ENCODE peak calls at places on chromosomes 13 and 19, in eight cellular contexts. One of them, this sample, is unnamed. For H3K4me1 and H3K36me3, the result is how much of the 10 kb centered on the place peaks cover.

GRCh38 chr19:11949201-11949600 is 15.6 kb upstream of the ZNF763 start:
- DNase-seq in BE2C: no peak
- DNase-seq in lower lobe of right lung: no peak
- DNase-seq in upper lobe of left lung: no peak
- DNase-seq in OCI-LY7: no peak
- DNase-seq in psoas muscle: no peak
- DNase-seq in adrenal gland: no peak
- DNase-seq in sigmoid colon: no peak
- DNase-seq in this sample: no peak

GRCh38 chr13:50934735-50935419 is 25.3 kb downstream of the RNASEH2B start:
- DNase-seq in BE2C: no peak
- DNase-seq in lower lobe of right lung: no peak
- DNase-seq in upper lobe of left lung: no peak
- DNase-seq in OCI-LY7: no peak
- DNase-seq in psoas muscle: no peak
- DNase-seq in adrenal gland: no peak
- DNase-seq in sigmoid colon: no peak
- DNase-seq in this sample: no peak

GRCh38 chr13:48945626-48946025 is 30.1 kb upstream of the FNDC3A start:
- DNase-seq in BE2C: no peak
- DNase-seq in lower lobe of right lung: no peak
- DNase-seq in upper lobe of left lung: no peak
- DNase-seq in OCI-LY7: no peak
- DNase-seq in psoas muscle: no peak
- DNase-seq in adrenal gland: no peak
- DNase-seq in sigmoid colon: no peak
- DNase-seq in this sample: no peak

GRCh38 chr19:16588089-16588823 is 16.0 kb upstream of the SLC35E1 start:
- DNase-seq in BE2C: peak
- DNase-seq in lower lobe of right lung: no peak
- DNase-seq in upper lobe of left lung: peak
- DNase-seq in OCI-LY7: peak
- DNase-seq in psoas muscle: peak
- DNase-seq in adrenal gland: peak
- DNase-seq in sigmoid colon: no peak
- DNase-seq in this sample: peak

GRCh38 chr13:45063261-45063870 is 56.9 kb upstream of the GTF2F2 start:
- DNase-seq in BE2C: no peak
- DNase-seq in lower lobe of right lung: no peak
- DNase-seq in upper lobe of left lung: no peak
- DNase-seq in OCI-LY7: no peak
- DNase-seq in psoas muscle: no peak
- DNase-seq in adrenal gland: no peak
- DNase-seq in sigmoid colon: no peak
- DNase-seq in this sample: no peak

GRCh38 chr19:35135389-35135909 is 590 bp upstream of the LGI4 start:
- DNase-seq in BE2C: peak
- DNase-seq in lower lobe of right lung: peak
- DNase-seq in upper lobe of left lung: peak
- DNase-seq in OCI-LY7: peak
- DNase-seq in psoas muscle: peak
- DNase-seq in adrenal gland: peak
- DNase-seq in sigmoid colon: peak
- DNase-seq in this sample: peak

GRCh38 chr13:48235100-48235813 is 2.3 kb downstream of the ITM2B start:
- DNase-seq in BE2C: peak
- DNase-seq in lower lobe of right lung: peak
- DNase-seq in upper lobe of left lung: no peak
- DNase-seq in OCI-LY7: peak
- DNase-seq in psoas muscle: no peak
- DNase-seq in adrenal gland: peak
- DNase-seq in sigmoid colon: peak
- DNase-seq in this sample: peak

GRCh38 chr19:3013261-3013725 is 15.8 kb downstream of the TLE2 start:
- DNase-seq in BE2C: no peak
- DNase-seq in lower lobe of right lung: no peak
- DNase-seq in upper lobe of left lung: no peak
- DNase-seq in OCI-LY7: no peak
- DNase-seq in psoas muscle: no peak
- DNase-seq in adrenal gland: no peak
- DNase-seq in sigmoid colon: no peak
- DNase-seq in this sample: no peak

GRCh38 chr13:112509190-112509589 is 78.8 kb downstream of the TUBGCP3 start:
- DNase-seq in BE2C: no peak
- DNase-seq in lower lobe of right lung: peak
- DNase-seq in upper lobe of left lung: no peak
- DNase-seq in OCI-LY7: no peak
- DNase-seq in psoas muscle: no peak
- DNase-seq in adrenal gland: no peak
- DNase-seq in sigmoid colon: no peak
- DNase-seq in this sample: no peak

GRCh38 chr13:29362849-29363604 is 232.5 kb downstream of the SLC7A1 start:
- DNase-seq in BE2C: peak
- DNase-seq in lower lobe of right lung: no peak
- DNase-seq in upper lobe of left lung: no peak
- DNase-seq in OCI-LY7: peak
- DNase-seq in psoas muscle: no peak
- DNase-seq in adrenal gland: peak
- DNase-seq in sigmoid colon: no peak
- DNase-seq in this sample: peak

GRCh38 chr19:28793391-28794168 is 419.4 kb downstream of the UQCRFS1 start:
- DNase-seq in BE2C: no peak
- DNase-seq in lower lobe of right lung: no peak
- DNase-seq in upper lobe of left lung: peak
- DNase-seq in OCI-LY7: no peak
- DNase-seq in psoas muscle: no peak
- DNase-seq in adrenal gland: no peak
- DNase-seq in sigmoid colon: no peak
- DNase-seq in this sample: peak

GRCh38 chr13:97130201-97130600 is 91.9 kb upstream of the MBNL2 start:
- DNase-seq in BE2C: no peak
- DNase-seq in lower lobe of right lung: no peak
- DNase-seq in upper lobe of left lung: no peak
- DNase-seq in OCI-LY7: no peak
- DNase-seq in psoas muscle: no peak
- DNase-seq in adrenal gland: no peak
- DNase-seq in sigmoid colon: no peak
- DNase-seq in this sample: no peak

GRCh38 chr19:7500811-7501450 is 12.1 kb upstream of the PEX11G start:
- DNase-seq in BE2C: peak
- DNase-seq in lower lobe of right lung: peak
- DNase-seq in upper lobe of left lung: peak
- DNase-seq in OCI-LY7: no peak
- DNase-seq in psoas muscle: no peak
- DNase-seq in adrenal gland: peak
- DNase-seq in sigmoid colon: no peak
- DNase-seq in this sample: peak

GRCh38 chr19:48962029-48962848 is 2.9 kb upstream of the FTL start:
- DNase-seq in BE2C: no peak
- DNase-seq in lower lobe of right lung: peak
- DNase-seq in upper lobe of left lung: peak
- DNase-seq in OCI-LY7: peak
- DNase-seq in psoas muscle: peak
- DNase-seq in adrenal gland: no peak
- DNase-seq in sigmoid colon: peak
- DNase-seq in this sample: peak

GRCh38 chr13:98068511-98068910 is 74.4 kb upstream of the FARP1 start:
- DNase-seq in BE2C: no peak
- DNase-seq in lower lobe of right lung: no peak
- DNase-seq in upper lobe of left lung: no peak
- DNase-seq in OCI-LY7: no peak
- DNase-seq in psoas muscle: no peak
- DNase-seq in adrenal gland: no peak
- DNase-seq in sigmoid colon: no peak
- DNase-seq in this sample: no peak

GRCh38 chr13:29761815-29762214 is 88.6 kb downstream of the UBL3 start:
- DNase-seq in BE2C: no peak
- DNase-seq in lower lobe of right lung: no peak
- DNase-seq in upper lobe of left lung: no peak
- DNase-seq in OCI-LY7: no peak
- DNase-seq in psoas muscle: no peak
- DNase-seq in adrenal gland: no peak
- DNase-seq in sigmoid colon: no peak
- DNase-seq in this sample: no peak

GRCh38 chr19:37930416-37930815 is 23.4 kb downstream of the SIPA1L3 start:
- DNase-seq in BE2C: no peak
- DNase-seq in lower lobe of right lung: peak
- DNase-seq in upper lobe of left lung: no peak
- DNase-seq in OCI-LY7: no peak
- DNase-seq in psoas muscle: no peak
- DNase-seq in adrenal gland: no peak
- DNase-seq in sigmoid colon: no peak
- DNase-seq in this sample: no peak

GRCh38 chr19:16057062-16057461 is 19.2 kb upstream of the TPM4 start:
- DNase-seq in BE2C: no peak
- DNase-seq in lower lobe of right lung: no peak
- DNase-seq in upper lobe of left lung: no peak
- DNase-seq in OCI-LY7: no peak
- DNase-seq in psoas muscle: no peak
- DNase-seq in adrenal gland: no peak
- DNase-seq in sigmoid colon: no peak
- DNase-seq in this sample: no peak

GRCh38 chr13:27038323-27038722 is 133.3 kb downstream of the USP12 start:
- DNase-seq in BE2C: no peak
- DNase-seq in lower lobe of right lung: no peak
- DNase-seq in upper lobe of left lung: no peak
- DNase-seq in OCI-LY7: no peak
- DNase-seq in psoas muscle: no peak
- DNase-seq in adrenal gland: peak
- DNase-seq in sigmoid colon: no peak
- DNase-seq in this sample: no peak

GRCh38 chr19:6739390-6739883 is at the start of gene TRIP10:
- DNase-seq in BE2C: peak
- DNase-seq in lower lobe of right lung: peak
- DNase-seq in upper lobe of left lung: peak
- DNase-seq in OCI-LY7: peak
- DNase-seq in psoas muscle: peak
- DNase-seq in adrenal gland: peak
- DNase-seq in sigmoid colon: peak
- DNase-seq in this sample: peak

GRCh38 chr19:1251233-1251502 is 2.8 kb downstream of the MIDN start:
- DNase-seq in BE2C: peak
- DNase-seq in lower lobe of right lung: peak
- DNase-seq in upper lobe of left lung: no peak
- DNase-seq in OCI-LY7: no peak
- DNase-seq in psoas muscle: peak
- DNase-seq in adrenal gland: peak
- DNase-seq in sigmoid colon: no peak
- DNase-seq in this sample: no peak
- H3K4me1 ChIP-seq in BE2C: under half
- H3K4me1 ChIP-seq in lower lobe of right lung: half or more
- H3K4me1 ChIP-seq in upper lobe of left lung: half or more
- H3K4me1 ChIP-seq in OCI-LY7: under half
- H3K4me1 ChIP-seq in psoas muscle: half or more
- H3K4me1 ChIP-seq in adrenal gland: under half
- H3K4me1 ChIP-seq in sigmoid colon: half or more
- H3K4me1 ChIP-seq in this sample: under half

GRCh38 chr13:23609414-23610186 is 39.4 kb downstream of the TNFRSF19 start:
- DNase-seq in BE2C: no peak
- DNase-seq in lower lobe of right lung: no peak
- DNase-seq in upper lobe of left lung: no peak
- DNase-seq in OCI-LY7: no peak
- DNase-seq in psoas muscle: no peak
- DNase-seq in adrenal gland: no peak
- DNase-seq in sigmoid colon: no peak
- DNase-seq in this sample: no peak
- H3K36me3 ChIP-seq in BE2C: under half
- H3K36me3 ChIP-seq in lower lobe of right lung: under half
- H3K36me3 ChIP-seq in upper lobe of left lung: under half
- H3K36me3 ChIP-seq in OCI-LY7: under half
- H3K36me3 ChIP-seq in psoas muscle: under half
- H3K36me3 ChIP-seq in adrenal gland: under half
- H3K36me3 ChIP-seq in sigmoid colon: under half
- H3K36me3 ChIP-seq in this sample: under half

GRCh38 chr13:77026255-77026782 is 640 bp downstream of the FBXL3 start:
- DNase-seq in BE2C: peak
- DNase-seq in lower lobe of right lung: peak
- DNase-seq in upper lobe of left lung: peak
- DNase-seq in OCI-LY7: peak
- DNase-seq in psoas muscle: peak
- DNase-seq in adrenal gland: peak
- DNase-seq in sigmoid colon: peak
- DNase-seq in this sample: peak
- TF ChIP-seq CTCF in BE2C: no peak
- TF ChIP-seq CTCF in lower lobe of right lung: no peak
- TF ChIP-seq CTCF in upper lobe of left lung: no peak
- TF ChIP-seq CTCF in OCI-LY7: peak
- TF ChIP-seq CTCF in psoas muscle: no peak
- TF ChIP-seq CTCF in adrenal gland: no peak
- TF ChIP-seq CTCF in sigmoid colon: no peak
- TF ChIP-seq CTCF in this sample: no peak

GRCh38 chr13:75038315-75038881 is 443.6 kb downstream of the TBC1D4 start:
- DNase-seq in BE2C: no peak
- DNase-seq in lower lobe of right lung: no peak
- DNase-seq in upper lobe of left lung: no peak
- DNase-seq in OCI-LY7: no peak
- DNase-seq in psoas muscle: no peak
- DNase-seq in adrenal gland: no peak
- DNase-seq in sigmoid colon: no peak
- DNase-seq in this sample: no peak
- H3K4me1 ChIP-seq in BE2C: under half
- H3K4me1 ChIP-seq in lower lobe of right lung: under half
- H3K4me1 ChIP-seq in upper lobe of left lung: under half
- H3K4me1 ChIP-seq in OCI-LY7: under half
- H3K4me1 ChIP-seq in psoas muscle: under half
- H3K4me1 ChIP-seq in adrenal gland: under half
- H3K4me1 ChIP-seq in sigmoid colon: under half
- H3K4me1 ChIP-seq in this sample: under half